ENCODE peak calls at places on chromosomes 3 and 15, in eight cellular contexts. P is A549, B is IMR-90, W is ovary, O is sigmoid colon, R is upper lobe of left lung, M is HCT116, S is adrenal gland. D is an unnamed sample.

GRCh38 chr3:14687360-14687759 is 12.4 kb downstream of the C3orf20 start:
- DNase-seq in O (no peak), P (no peak), B (no peak), W (no peak), R (no peak), M (no peak), S (no peak), D (no peak)

GRCh38 chr3:182895513-182896112 is 84.7 kb downstream of the DCUN1D1 start:
- DNase-seq in P (no peak), B (no peak), O (no peak), R (no peak), W (no peak), S (no peak), M (no peak), D (no peak)

GRCh38 chr15:66832679-66833078 is 130.6 kb downstream of the SMAD6 start:
- DNase-seq in R (no peak), W (no peak), M (no peak), B (peak; percentile 56), S (no peak), P (no peak), O (no peak), D (no peak)

GRCh38 chr15:34987982-34988873 is at the start of gene ZNF770:
- DNase-seq in M (peak; percentile 51), B (peak; percentile 75), P (peak; percentile 87), R (peak; percentile 96), O (peak; percentile 87), S (peak; percentile 84), W (peak; percentile 76), D (peak; percentile 19)

GRCh38 chr3:48039487-48040190 is 23.4 kb upstream of the MAP4 start:
- DNase-seq in M (peak; percentile 74), O (no peak), P (peak; percentile 48), S (no peak), W (no peak), B (peak; percentile 84), R (no peak), D (no peak)

GRCh38 chr3:153257673-153258351 is 95.8 kb downstream of the RAP2B start:
- DNase-seq in M (no peak), P (peak; percentile 9), W (no peak), S (no peak), B (no peak), O (no peak), R (no peak), D (no peak)

GRCh38 chr3:197364410-197365071 is 66.1 kb upstream of the DLG1 start:
- DNase-seq in W (no peak), P (no peak), B (no peak), S (peak; percentile 33), R (no peak), M (no peak), O (peak; percentile 14), D (no peak)

GRCh38 chr3:143769663-143770062 is 78.6 kb downstream of the SLC9A9 start:
- DNase-seq in P (no peak), B (peak; percentile 57), O (no peak), W (no peak), R (no peak), M (no peak), S (no peak), D (no peak)

GRCh38 chr15:38563723-38564519 is 693 bp downstream of the RASGRP1 start:
- DNase-seq in O (no peak), W (peak; percentile 31), R (peak; percentile 96), M (peak; percentile 8), P (peak; percentile 50), S (peak; percentile 69), B (peak; percentile 35), D (peak; percentile 9)

GRCh38 chr3:58647661-58648141 is 18.9 kb downstream of the FAM3D start:
- DNase-seq in P (no peak), S (no peak), O (no peak), R (no peak), W (no peak), M (no peak), B (no peak), D (no peak)

GRCh38 chr3:126112531-126113237 is 28.8 kb upstream of the SLC41A3 start:
- DNase-seq in M (no peak), P (no peak), R (no peak), O (peak; percentile 50), B (no peak), W (peak; percentile 5), S (peak; percentile 36), D (no peak)

GRCh38 chr3:132703733-132704132 is 18.5 kb downstream of the NPHP3 start:
- DNase-seq in M (no peak), S (no peak), P (no peak), O (no peak), W (no peak), B (peak; percentile 82), R (no peak), D (no peak)

GRCh38 chr3:12894629-12895028 is 53.3 kb upstream of the RPL32 start:
- DNase-seq in O (no peak), M (no peak), B (peak; percentile 6), P (no peak), W (no peak), S (no peak), R (no peak), D (no peak)

DNA sequence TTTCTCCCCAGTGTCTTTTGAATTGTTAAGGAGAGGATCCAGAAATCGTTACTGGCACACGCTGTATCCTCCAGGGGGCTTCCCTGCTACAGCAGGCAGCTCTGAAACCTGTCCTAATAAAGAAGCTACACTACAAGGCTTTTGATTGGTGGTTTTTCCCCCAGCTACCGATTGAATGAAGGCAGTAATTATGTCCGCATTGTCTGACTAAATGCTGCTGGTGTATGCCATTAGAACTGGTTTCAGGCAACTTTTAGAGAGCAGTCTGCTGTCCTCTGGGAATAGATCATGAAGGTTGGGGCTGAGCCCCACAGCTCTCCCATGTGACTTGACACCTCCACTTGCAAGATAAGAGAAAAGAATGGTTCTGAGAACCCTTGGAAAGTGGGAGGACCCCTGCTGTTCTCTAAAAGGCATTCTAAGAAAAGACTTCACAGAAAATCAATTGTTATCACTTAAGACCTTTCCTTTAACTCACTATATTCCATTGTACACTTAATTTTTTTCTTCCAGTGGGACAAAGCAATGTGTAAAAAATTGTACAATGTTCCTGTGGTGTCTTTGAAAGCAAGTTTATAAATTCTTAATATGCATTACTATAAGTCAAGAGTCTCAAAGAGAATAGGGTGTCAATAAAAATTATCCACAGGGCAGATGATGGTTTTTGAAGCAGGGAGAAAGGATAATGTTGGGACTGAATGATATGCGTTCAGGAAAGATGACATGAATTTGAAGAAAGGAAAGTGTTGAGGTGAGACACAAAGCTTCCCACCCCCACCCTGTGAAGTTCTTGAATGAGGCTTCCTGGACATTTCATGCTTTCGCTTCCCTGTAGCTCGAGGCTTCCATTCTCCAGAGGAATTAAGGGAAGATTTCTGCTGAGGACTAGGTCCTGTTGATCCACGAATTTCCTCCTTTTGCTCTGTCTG is 53.0 kb upstream of the DAZL start:
- DNase-seq in B (no peak), P (no peak), W (no peak), M (no peak), O (no peak), R (no peak), S (no peak), D (no peak)
- H3K4me1 ChIP-seq in B (no peaks in the 10 kb centered on the region), P (no peaks in the 10 kb centered on the region), W (no peaks in the 10 kb centered on the region), M (no peaks in the 10 kb centered on the region), O (no peaks in the 10 kb centered on the region), R (no peaks in the 10 kb centered on the region), S (no peaks in the 10 kb centered on the region), D (no peaks in the 10 kb centered on the region)

GRCh38 chr3:188153498-188153948 is 434 bp upstream of the LPP start:
- DNase-seq in R (peak; percentile 90), W (peak; percentile 86), M (peak; percentile 75), O (peak; percentile 97), S (peak; percentile 94), B (peak; percentile 97), P (peak; percentile 91), D (peak; percentile 35)
- TF ChIP-seq POLR2A in R (no peak), W (no peak), M (no peak), O (no peak), S (no peak), B (peak; percentile 84), P (peak; percentile 24), D (no peak)

DNA sequence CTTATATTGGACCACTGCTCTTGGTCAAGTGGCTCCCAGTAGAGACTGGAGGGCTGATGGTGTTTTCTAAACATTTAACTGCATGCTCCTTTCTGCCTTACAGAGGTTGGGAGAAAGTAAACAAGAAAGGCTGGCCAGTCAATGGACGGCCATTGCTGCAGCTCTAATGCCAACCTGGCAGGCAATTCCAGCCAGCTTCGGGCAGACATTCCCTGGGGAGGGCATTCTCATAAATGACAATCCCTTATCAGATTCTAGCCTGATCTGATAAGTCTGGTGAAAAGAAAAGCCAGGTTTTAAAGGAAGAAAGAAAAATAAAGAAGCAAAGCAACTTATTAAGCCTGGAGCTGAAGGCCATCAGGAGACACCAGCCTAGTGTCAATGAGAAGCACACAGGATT is 60.7 kb downstream of the FRMD4B start:
- DNase-seq in B (no peak), W (no peak), O (no peak), R (no peak), S (no peak), P (no peak), M (no peak), D (no peak)
- H3K4me1 ChIP-seq in B (no peaks in the 10 kb centered on the region), W (peaks cover 7% of the 10 kb centered on the region), O (peaks cover 3% of the 10 kb centered on the region), R (peaks cover 62% of the 10 kb centered on the region), S (peaks cover 4% of the 10 kb centered on the region), P (no peaks in the 10 kb centered on the region), M (no peaks in the 10 kb centered on the region), D (peaks cover 18% of the 10 kb centered on the region)

GRCh38 chr15:40380636-40381035 is 1.9 kb upstream of the KNSTRN start:
- DNase-seq in S (no peak), P (no peak), M (no peak), W (no peak), R (no peak), B (no peak), O (no peak), D (no peak)

GRCh38 chr15:40381818-40382529 is 547 bp upstream of the KNSTRN start:
- DNase-seq in P (no peak), W (no peak), B (no peak), M (no peak), O (no peak), S (no peak), R (no peak), D (no peak)

GRCh38 chr15:40379853-40380252 is 2.7 kb upstream of the KNSTRN start:
- DNase-seq in R (no peak), S (peak; percentile 91), P (peak; percentile 77), O (peak; percentile 75), W (no peak), B (peak; percentile 99), M (peak; percentile 28), D (no peak)

GRCh38 chr15:40379374-40379773 is 3.1 kb upstream of the KNSTRN start:
- DNase-seq in B (no peak), P (no peak), S (no peak), M (no peak), R (no peak), W (no peak), O (no peak), D (no peak)

DNA sequence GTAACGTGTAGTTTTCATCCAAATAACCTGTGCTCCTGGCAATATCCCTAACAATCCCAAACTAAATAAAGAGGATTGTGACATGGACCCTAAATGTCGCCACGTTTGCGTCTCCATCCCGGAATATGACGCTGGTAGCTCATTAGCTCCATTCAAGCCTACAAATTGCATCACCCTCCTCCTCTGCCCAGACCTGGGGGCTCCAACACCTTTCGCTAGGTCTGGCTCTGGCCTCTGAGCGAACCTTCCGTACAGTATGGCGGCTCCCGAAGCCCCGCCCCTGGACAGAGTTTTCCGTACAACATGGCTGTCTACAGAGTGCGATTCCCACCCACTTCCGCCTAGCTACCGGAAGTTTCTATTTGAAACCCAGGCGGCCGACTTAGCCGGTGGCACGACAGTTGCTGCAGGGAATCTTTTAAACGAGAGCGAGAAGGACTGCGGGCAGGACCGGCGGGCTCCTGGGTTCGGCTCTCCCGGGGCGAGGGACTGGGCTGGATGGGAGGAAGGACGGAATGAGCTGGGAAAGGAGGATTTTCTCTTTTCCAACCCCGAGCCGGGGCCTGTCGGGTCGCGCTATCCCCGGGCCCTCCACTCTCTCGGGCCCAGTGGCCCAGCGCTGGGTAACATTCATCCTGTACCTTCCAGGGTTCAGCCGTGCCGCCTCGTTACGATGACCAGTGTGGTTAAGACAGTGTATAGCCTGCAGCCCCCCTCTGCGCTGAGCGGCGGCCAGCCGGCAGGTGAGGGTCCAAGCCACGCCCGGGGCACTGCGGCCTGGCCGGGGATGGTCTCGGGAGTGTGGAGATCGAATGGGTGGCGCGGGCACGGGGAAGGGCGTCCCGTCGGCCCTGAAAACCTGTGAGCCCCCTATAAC is at the start of gene KNSTRN:
- DNase-seq in M (peak; percentile 89), W (peak; percentile 91), P (peak; percentile 91), B (peak; percentile 93), R (peak; percentile 84), S (peak; percentile 97), O (peak; percentile 95), D (peak; percentile 61)
- TF ChIP-seq POLR2A in M (peak; percentile 68), W (no peak), P (peak; percentile 27), B (peak; percentile 62), R (no peak), S (no peak), O (no peak), D (no peak)

D was measured in esophagus squamous epithelium.